ENCODE peak calls at places on chromosomes 4 and X, in five cellular contexts. Y is left ventricle myocardium superior, T is head of caudate nucleus, V is tibial artery, P is cardiac fibroblast. L is an unnamed sample.

GRCh38 chrX:77900688-77901087 is 1.4 kb downstream of the COX7B start:
- DNase-seq in Y (no peak), T (no peak), V (no peak), P (peak), L (no peak)

GRCh38 chrX:124211312-124211942 is 121.0 kb upstream of the TEX13D start:
- DNase-seq in Y (no peak), T (no peak), V (no peak), P (peak), L (no peak)

GRCh38 chr4:148589182-148589581 is 147.0 kb upstream of the NR3C2 start:
- DNase-seq in Y (no peak), T (no peak), V (no peak), P (no peak), L (no peak)

GRCh38 chr4:139595989-139596679 is 40.1 kb upstream of the SETD7 start:
- DNase-seq in Y (peak), T (no peak), V (peak), P (no peak), L (peak)

GRCh38 chrX:30312858-30313257 is 3.7 kb upstream of the NR0B1 start:
- DNase-seq in Y (no peak), T (no peak), V (no peak), P (peak), L (no peak)

GRCh38 chrX:17374619-17375360 is at the start of gene NHS:
- DNase-seq in Y (peak), T (peak), V (peak), P (peak), L (peak)

GRCh38 chrX:48508400-48509244 is at the start of gene PORCN:
- DNase-seq in Y (peak), T (peak), V (peak), P (peak), L (peak)

GRCh38 chrX:154484255-154485149 is 1.9 kb downstream of the UBL4A start:
- DNase-seq in Y (no peak), T (no peak), V (no peak), P (no peak), L (no peak)

GRCh38 chr4:25080571-25080970 is 49.8 kb upstream of the LGI2 start:
- DNase-seq in Y (no peak), T (no peak), V (no peak), P (no peak), L (no peak)

GRCh38 chr4:2507259-2507658 is 29.2 kb upstream of the FAM193A start:
- DNase-seq in Y (no peak), T (no peak), V (no peak), P (no peak), L (no peak)

GRCh38 chr4:119478446-119479179 is 150.0 kb downstream of the PDE5A start:
- DNase-seq in Y (no peak), T (no peak), V (no peak), P (no peak), L (no peak)

GRCh38 chr4:63105839-63106238 is 1303.4 kb downstream of the TECRL start:
- DNase-seq in Y (no peak), T (no peak), V (no peak), P (no peak), L (no peak)

GRCh38 chr4:146142768-146143167 is 32.8 kb upstream of the LSM6 start:
- DNase-seq in Y (no peak), T (no peak), V (no peak), P (no peak), L (no peak)

GRCh38 chr4:86220137-86220536 is 139.7 kb downstream of the MAPK10 start:
- DNase-seq in Y (no peak), T (no peak), V (no peak), P (peak), L (no peak)

GRCh38 chr4:108045687-108046024 is 56.0 kb downstream of the HADH start:
- DNase-seq in Y (peak), T (no peak), V (no peak), P (peak), L (peak)

GRCh38 chr4:91427171-91427570 is 876.6 kb upstream of the GRID2 start:
- DNase-seq in Y (no peak), T (no peak), V (no peak), P (no peak), L (no peak)

GRCh38 chrX:39973810-39974209 is 123.9 kb downstream of the BCOR start:
- DNase-seq in Y (no peak), T (no peak), V (no peak), P (no peak), L (no peak)

GRCh38 chr4:3280466-3280865 is 12.4 kb upstream of the RGS12 start:
- DNase-seq in Y (no peak), T (no peak), V (no peak), P (no peak), L (no peak)